ENCODE peak calls at places on chromosomes 4 and X, in five cellular contexts. C is H1, O is IMR-90, Y is neuronal stem cell, S is mesenchymal stem cell. R is an unnamed sample.

GRCh38 chr4:18815779-18816173 is 794.2 kb upstream of the LCORL start:
- DNase-seq in O (no peak), S (no peak), C (no peak), Y (no peak), R (no peak)

GRCh38 chr4:20284990-20285389 is 33.3 kb downstream of the SLIT2 start:
- DNase-seq in S (peak), Y (no peak), O (peak), C (no peak), R (peak)

GRCh38 chrX:27336466-27337091 is 126.6 kb downstream of the PPP4R3C start:
- DNase-seq in S (peak), Y (peak), C (peak), O (peak), R (peak)

GRCh38 chr4:174222266-174222872 is 61.1 kb downstream of the FBXO8 start:
- DNase-seq in O (peak), Y (peak), S (peak), C (no peak), R (peak)

GRCh38 chr4:73673286-73673685 is 53.0 kb upstream of the RASSF6 start:
- DNase-seq in C (no peak), O (no peak), Y (no peak), S (no peak), R (no peak)

GRCh38 chr4:11625206-11625605 is 196.5 kb upstream of the HS3ST1 start:
- DNase-seq in Y (no peak), O (no peak), C (no peak), S (no peak), R (no peak)

GRCh38 chr4:153013202-153013988 is 77.3 kb downstream of the FHDC1 start:
- DNase-seq in O (no peak), C (no peak), Y (no peak), S (no peak), R (no peak)

GRCh38 chr4:150209140-150209829 is 131.0 kb downstream of the DCLK2 start:
- DNase-seq in Y (peak), S (peak), C (peak), O (peak), R (peak)

GRCh38 chr4:52716364-52717151 is 34.7 kb downstream of the ERVMER34-1 start:
- DNase-seq in Y (no peak), O (no peak), S (no peak), C (no peak), R (no peak)

GRCh38 chr4:135240796-135241195 is 1039.2 kb upstream of the PABPC4L start:
- DNase-seq in C (no peak), Y (no peak), S (no peak), O (peak), R (peak)

GRCh38 chr4:22733816-22734215 is 41.1 kb downstream of the GBA3 start:
- DNase-seq in Y (no peak), O (no peak), S (no peak), C (no peak), R (no peak)

GRCh38 chrX:82626978-82627377 is 881.1 kb upstream of the POU3F4 start:
- DNase-seq in O (no peak), Y (no peak), S (no peak), C (no peak), R (no peak)

GRCh38 chr4:161803171-161803570 is 360.6 kb downstream of the FSTL5 start:
- DNase-seq in C (no peak), S (no peak), O (no peak), Y (no peak), R (no peak)

GRCh38 chrX:134685662-134686061 is 27.4 kb upstream of the PLAC1 start:
- DNase-seq in O (peak), C (no peak), S (peak), Y (no peak), R (no peak)

GRCh38 chr4:173319696-173320095 is 14.5 kb downstream of the HMGB2 start:
- DNase-seq in C (no peak), O (peak), S (peak), Y (no peak), R (no peak)

GRCh38 chr4:143025111-143025704 is 159.5 kb upstream of the USP38 start:
- DNase-seq in C (no peak), S (peak), O (peak), Y (no peak), R (peak)

GRCh38 chr4:128600996-128601857 is 208.3 kb upstream of the JADE1 start:
- DNase-seq in O (peak), S (peak), Y (no peak), C (peak), R (no peak)

GRCh38 chr4:23921447-23921845 is 31.6 kb upstream of the PPARGC1A start:
- DNase-seq in O (no peak), C (no peak), S (no peak), Y (no peak), R (no peak)

GRCh38 chr4:103099691-103100392 is at the start of gene BDH2:
- DNase-seq in S (peak), Y (peak), C (no peak), O (peak), R (peak)

GRCh38 chr4:17065821-17066220 is 167.4 kb upstream of the LDB2 start:
- DNase-seq in C (no peak), O (no peak), Y (no peak), S (no peak), R (no peak)

GRCh38 chr4:10086506-10087120 is 30.0 kb downstream of the WDR1 start:
- DNase-seq in O (no peak), C (no peak), S (no peak), Y (no peak), R (no peak)

GRCh38 chrX:769796-770195 is 139.2 kb downstream of the SHOX start:
- DNase-seq in Y (no peak), O (no peak), C (no peak), S (no peak), R (no peak)

GRCh38 chr4:48252313-48252712 is 17.3 kb downstream of the TEC start:
- DNase-seq in C (no peak), O (no peak), Y (no peak), S (no peak), R (peak)

GRCh38 chr4:109332926-109333464 is 30.5 kb upstream of the COL25A1 start:
- DNase-seq in O (no peak), S (no peak), C (peak), Y (no peak), R (no peak)

GRCh38 chr4:109472343-109472761 is 38.7 kb downstream of the SEC24B start:
- DNase-seq in O (peak), S (peak), Y (no peak), C (no peak), R (peak)

GRCh38 chr4:6281436-6282144 is 11.9 kb downstream of the WFS1 start:
- DNase-seq in S (no peak), O (no peak), C (no peak), Y (no peak), R (no peak)

GRCh38 chr4:84497220-84497834 is 1.8 kb downstream of the NKX6-1 start:
- DNase-seq in S (peak), C (peak), Y (no peak), O (peak), R (no peak)

GRCh38 chr4:66959207-66959606 is 586.1 kb downstream of the CENPC start:
- DNase-seq in O (no peak), C (no peak), Y (no peak), S (no peak), R (no peak)

GRCh38 chr4:109301691-109302365 is 630 bp downstream of the COL25A1 start:
- DNase-seq in C (peak), Y (no peak), O (no peak), S (peak), R (no peak)

GRCh38 chrX:120207009-120207610 is 43.5 kb upstream of the ZBTB33 start:
- DNase-seq in Y (no peak), C (no peak), S (no peak), O (no peak), R (no peak)

GRCh38 chrX:67044029-67044653 is 405.3 kb upstream of the EDA2R start:
- DNase-seq in Y (no peak), O (no peak), C (no peak), S (no peak), R (no peak)

GRCh38 chrX:47283015-47283771 is 50.4 kb downstream of the USP11 start:
- DNase-seq in O (peak), S (no peak), C (no peak), Y (no peak), R (no peak)
- H4K91ac ChIP-seq in O (no peak), S (no peak), C (no peak), Y (no peak), R (no peak)

DNA sequence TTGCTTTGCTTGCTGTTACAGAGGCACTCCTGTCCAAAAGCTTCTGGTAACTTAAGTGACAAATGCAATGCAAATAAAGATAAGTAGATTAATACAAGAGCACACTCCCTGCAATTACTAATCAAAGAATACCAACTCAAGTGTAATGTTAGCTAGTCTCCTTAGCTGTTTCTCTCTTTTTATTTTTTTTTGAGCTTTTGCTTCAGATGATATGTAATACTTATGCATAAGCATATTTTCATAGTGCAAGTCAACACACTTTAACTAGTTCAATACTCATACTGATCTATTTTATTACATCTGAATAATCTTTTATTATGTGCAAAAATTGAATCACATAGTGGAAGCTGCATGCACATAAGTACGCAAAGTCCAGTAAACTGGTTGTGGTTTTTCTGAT is 2.7 kb downstream of the SLC7A11 start:
- DNase-seq in O (no peak), Y (no peak), S (peak), C (no peak), R (no peak)
- H3K4me3 ChIP-seq in O (peak), Y (no peak), S (no peak), C (no peak), R (no peak)

DNA sequence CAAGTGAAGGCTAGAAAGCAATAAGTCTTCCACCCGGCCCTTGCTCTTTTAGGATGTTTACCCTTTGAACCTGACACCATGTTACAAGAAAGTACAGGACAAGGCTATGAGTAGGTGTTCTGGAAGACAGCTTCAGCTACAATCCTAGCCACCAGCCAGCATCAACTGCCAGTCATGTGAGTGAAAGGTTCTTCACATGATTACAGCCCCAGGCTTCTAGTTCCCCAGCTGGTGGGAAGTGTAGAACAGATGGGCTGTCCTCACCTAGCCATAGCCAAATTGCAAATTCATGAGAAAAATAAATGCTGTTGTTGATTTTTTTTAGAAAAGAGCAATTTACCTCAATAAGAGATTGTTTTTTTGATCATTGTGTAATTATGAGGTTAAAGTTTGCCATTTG is 60.8 kb downstream of the GRXCR1 start:
- DNase-seq in O (no peak), S (no peak), Y (no peak), C (no peak), R (no peak)
- H3K23ac ChIP-seq in O (no peak), S (no peak), Y (no peak), C (no peak), R (no peak)

GRCh38 chr4:168782439-168782838 is 227.6 kb downstream of the CBR4 start:
- DNase-seq in Y (no peak), S (no peak), O (no peak), C (no peak), R (no peak)
- H4K91ac ChIP-seq in Y (no peak), S (no peak), O (no peak), C (no peak), R (no peak)

DNA sequence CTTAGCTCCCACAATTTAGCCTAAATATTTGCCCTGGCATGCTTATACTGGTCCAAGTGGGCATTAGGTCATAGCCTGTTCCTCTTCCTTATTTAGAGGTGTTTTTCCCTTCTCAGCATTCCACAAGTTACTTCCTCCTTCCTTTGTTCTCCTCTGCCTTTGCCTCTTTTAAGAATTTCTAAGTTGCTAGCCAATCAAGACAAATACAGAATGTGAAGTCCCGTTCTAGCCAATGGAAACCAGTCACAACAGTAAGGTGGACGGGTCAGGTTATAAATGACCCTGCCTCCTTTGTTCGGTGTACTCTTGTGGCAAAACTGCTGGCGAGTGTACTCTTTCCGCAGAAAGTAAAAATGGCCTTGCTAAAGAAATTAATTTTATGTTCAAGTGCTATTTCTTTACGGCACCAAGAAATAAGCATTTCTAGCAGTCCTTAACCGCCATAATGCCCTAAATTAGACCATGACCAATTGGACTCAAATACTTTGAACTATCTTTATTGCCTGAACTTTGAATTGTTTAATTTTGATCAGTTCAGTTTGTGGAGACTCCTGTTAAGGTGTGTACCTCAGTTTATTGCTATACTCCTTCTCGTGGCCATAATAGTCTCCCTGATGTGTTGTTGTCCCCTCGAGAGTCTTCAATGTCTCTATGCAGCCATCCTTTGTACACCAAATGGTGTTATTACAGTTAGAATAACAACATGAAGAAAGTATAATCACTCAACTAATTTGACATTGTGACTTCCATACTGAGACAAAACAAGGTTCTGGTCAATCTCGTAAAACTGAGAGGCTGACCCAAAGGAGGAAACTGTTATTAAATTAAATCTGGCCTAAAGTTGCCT is 1.6 kb upstream of the HADH start:
- DNase-seq in S (no peak), O (no peak), C (no peak), Y (no peak), R (no peak)
- H3K4me3 ChIP-seq in S (no peak), O (no peak), C (no peak), Y (no peak), R (no peak)